ENCODE peak calls at places on chromosomes 13 and 19, in seven cellular contexts. D, L, G, E, Y, W and H are unnamed samples.

GRCh38 chr19:8615813-8616596 is 5.5 kb upstream of the ADAMTS10 start:
- DNase-seq in G (peak; percentile 79), Y (peak; percentile 65), L (peak; percentile 85), D (peak; percentile 63), W (peak; percentile 49), E (peak; percentile 70), H (no peak)

GRCh38 chr19:52749780-52750179 is 14.9 kb upstream of the ZNF611 start:
- DNase-seq in E (no peak), D (no peak), W (no peak), G (no peak), Y (no peak), L (no peak), H (no peak)

GRCh38 chr13:30905932-30906383 is at the start of gene MEDAG:
- DNase-seq in L (peak; percentile 80), D (peak; percentile 89), G (peak; percentile 95), E (peak; percentile 57), Y (peak; percentile 94), W (peak; percentile 95), H (no peak)

GRCh38 chr19:38173324-38174041 is 50.5 kb downstream of the DPF1 start:
- DNase-seq in L (no peak), E (peak; percentile 84), G (peak; percentile 73), W (peak; percentile 61), D (no peak), Y (peak; percentile 13), H (no peak)

GRCh38 chr13:27211771-27212364 is 39.5 kb upstream of the RPL21 start:
- DNase-seq in L (peak; percentile 78), D (no peak), Y (peak; percentile 71), W (peak; percentile 88), E (no peak), G (no peak), H (peak; percentile 83)

GRCh38 chr13:40644838-40645620 is 21.4 kb downstream of the FOXO1 start:
- DNase-seq in Y (no peak), L (no peak), G (no peak), E (no peak), D (no peak), W (no peak), H (no peak)

GRCh38 chr13:29702912-29703351 is 107.4 kb upstream of the SLC7A1 start:
- DNase-seq in D (peak; percentile 38), L (no peak), G (no peak), W (peak; percentile 93), E (no peak), Y (peak; percentile 90), H (no peak)

GRCh38 chr19:10074153-10074552 is 12.0 kb upstream of the SHFL start:
- DNase-seq in W (peak; percentile 59), G (no peak), D (no peak), Y (peak; percentile 27), L (no peak), E (peak; percentile 62), H (no peak)

GRCh38 chr19:13995878-13996765 is 10.0 kb downstream of the RFX1 start:
- DNase-seq in W (no peak), Y (no peak), D (no peak), L (peak; percentile 60), E (no peak), G (no peak), H (no peak)

GRCh38 chr13:109729031-109729870 is 57.1 kb downstream of the IRS2 start:
- DNase-seq in L (no peak), W (no peak), D (no peak), E (no peak), G (no peak), Y (peak; percentile 26), H (no peak)

GRCh38 chr13:110270507-110270906 is 36.5 kb downstream of the COL4A1 start:
- DNase-seq in L (no peak), G (no peak), E (peak; percentile 17), Y (no peak), D (no peak), W (no peak), H (peak; percentile 60)

GRCh38 chr13:103883152-103883551 is 816.9 kb upstream of the SLC10A2 start:
- DNase-seq in L (peak; percentile 90), W (peak; percentile 87), Y (peak; percentile 92), D (peak; percentile 75), E (peak; percentile 66), G (peak; percentile 90), H (peak; percentile 92)

GRCh38 chr13:34037636-34038325 is 219.8 kb downstream of the RFC3 start:
- DNase-seq in G (no peak), D (no peak), L (no peak), W (peak; percentile 4), E (no peak), Y (no peak), H (no peak)

GRCh38 chr13:52158629-52159158 is 703 bp downstream of the NEK3 start:
- DNase-seq in E (peak; percentile 50), D (peak; percentile 29), G (peak; percentile 70), W (peak; percentile 49), L (no peak), Y (peak; percentile 58), H (no peak)

GRCh38 chr13:113907637-113908617 is 44.1 kb upstream of the GAS6 start:
- DNase-seq in G (peak; percentile 44), D (no peak), W (peak; percentile 91), Y (peak; percentile 66), L (no peak), E (no peak), H (peak; percentile 56)

GRCh38 chr19:3404324-3405260 is 38.2 kb downstream of the NFIC start:
- DNase-seq in L (peak; percentile 87), D (peak; percentile 75), G (peak; percentile 93), Y (peak; percentile 93), W (peak; percentile 92), E (peak; percentile 66), H (no peak)

GRCh38 chr19:3055741-3056453 is 6.4 kb downstream of the TLE5 start:
- DNase-seq in Y (no peak), W (no peak), D (no peak), G (no peak), L (peak; percentile 82), E (no peak), H (no peak)

GRCh38 chr13:42814868-42815267 is 33.5 kb downstream of the FAM216B start:
- DNase-seq in G (no peak), W (peak; percentile 98), E (no peak), D (no peak), L (no peak), Y (peak; percentile 77), H (no peak)

GRCh38 chr19:48169585-48169973 is 565 bp downstream of the LIG1 start:
- DNase-seq in Y (peak; percentile 71), E (peak; percentile 95), D (peak; percentile 55), W (peak; percentile 55), L (peak; percentile 94), G (peak; percentile 61), H (peak; percentile 89)

GRCh38 chr19:35528218-35529038 is at the start of gene SBSN:
- DNase-seq in D (no peak), Y (peak; percentile 79), W (peak; percentile 93), E (no peak), G (no peak), L (no peak), H (no peak)

DNA sequence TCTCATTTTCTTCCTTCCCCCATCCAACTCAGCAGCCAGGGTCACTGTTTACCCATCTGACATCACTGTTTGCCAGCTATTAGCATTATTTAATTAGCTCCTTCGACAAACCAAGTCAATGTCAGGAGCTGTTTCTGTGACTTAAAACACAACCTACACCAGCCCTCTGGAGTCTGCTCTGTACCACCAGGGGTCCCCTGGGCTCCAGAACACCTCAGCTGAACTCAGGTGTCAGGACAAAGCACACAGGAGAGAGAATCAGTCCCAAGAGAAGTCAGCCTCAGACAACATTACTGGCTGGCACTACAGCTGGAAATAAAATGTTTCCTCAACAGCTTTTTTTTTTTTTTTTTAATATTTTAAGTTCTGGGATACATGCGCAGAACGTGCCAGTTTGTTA is 45.1 kb downstream of the DCLK1 start:
- DNase-seq in G (no peak), D (no peak), Y (no peak), L (no peak), E (no peak), W (no peak), H (no peak)
- TF ChIP-seq CTCF in G (no peak), D (no peak), Y (no peak), L (no peak), E (no peak), W (no peak), H (peak; percentile 7)

DNA sequence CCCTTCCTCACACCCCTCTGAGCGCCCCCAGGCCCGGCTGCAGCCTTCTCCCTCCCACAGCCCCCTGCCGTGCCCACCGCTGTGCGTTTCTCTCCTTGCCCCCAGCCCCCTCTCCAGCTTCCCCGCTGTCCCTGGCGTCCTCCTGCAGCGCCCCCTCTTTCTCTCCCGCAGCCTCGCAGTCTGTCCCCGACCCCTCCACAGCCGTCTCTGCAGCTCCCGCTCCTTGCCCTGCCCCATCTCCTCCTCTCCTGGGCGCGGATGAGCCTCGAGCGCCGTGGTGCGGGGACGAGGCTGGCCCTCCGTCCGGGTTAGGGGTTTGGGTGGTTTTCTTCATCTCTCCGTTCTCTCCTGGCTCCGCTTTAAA is 1.1 kb downstream of the KMT5C start:
- DNase-seq in G (no peak), D (no peak), W (no peak), E (no peak), L (no peak), Y (no peak), H (no peak)
- TF ChIP-seq CTCF in G (no peak), D (peak; percentile 10), W (no peak), E (no peak), L (no peak), Y (no peak), H (no peak)

GRCh38 chr13:20499986-20500385 is 25.7 kb downstream of the CRYL1 start:
- DNase-seq in G (no peak), Y (no peak), E (no peak), L (no peak), D (no peak), W (no peak), H (no peak)

GRCh38 chr13:20497376-20497775 is 28.3 kb downstream of the CRYL1 start:
- DNase-seq in E (no peak), G (no peak), L (no peak), W (no peak), Y (no peak), D (no peak), H (no peak)

GRCh38 chr13:20501139-20501538 is 24.5 kb downstream of the CRYL1 start:
- DNase-seq in G (no peak), L (no peak), E (no peak), W (no peak), Y (no peak), D (no peak), H (no peak)

GRCh38 chr13:20498129-20498528 is 27.5 kb downstream of the CRYL1 start:
- DNase-seq in L (no peak), D (no peak), G (no peak), E (no peak), W (no peak), Y (no peak), H (no peak)

DNA sequence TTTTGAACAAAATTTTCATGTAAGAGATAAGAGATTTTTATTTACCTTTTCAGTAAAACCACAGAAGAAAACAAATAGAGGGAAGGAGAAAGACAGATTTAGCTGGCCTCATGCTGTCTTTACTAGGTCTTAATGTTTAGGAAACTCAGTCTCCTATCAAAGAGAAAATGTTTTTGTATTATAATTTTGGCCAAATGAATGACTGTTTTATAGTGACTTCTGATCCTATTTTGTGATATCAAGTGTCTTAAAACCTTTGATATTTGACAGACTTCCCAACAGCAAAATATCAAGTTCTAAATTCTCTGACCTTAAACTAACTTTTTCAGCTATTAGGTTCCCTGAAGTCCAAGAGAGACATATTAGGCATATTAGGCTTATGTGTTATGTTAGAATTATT is 27.0 kb downstream of the CRYL1 start:
- DNase-seq in G (no peak), W (no peak), L (no peak), Y (no peak), E (no peak), D (no peak), H (no peak)
- TF ChIP-seq CTCF in G (no peak), W (no peak), L (no peak), Y (no peak), E (no peak), D (no peak), H (no peak)

GRCh38 chr19:46017095-46017429 is 5.8 kb downstream of the PGLYRP1 start:
- DNase-seq in W (no peak), D (no peak), L (no peak), E (no peak), G (no peak), Y (no peak), H (no peak)
- TF ChIP-seq CTCF in W (no peak), D (peak; percentile 10), L (no peak), E (peak; percentile 29), G (peak; percentile 21), Y (no peak), H (no peak)